ENCODE peak calls at places on chromosomes 12 and 14, in five cellular contexts. One of them, this sample, is unnamed.

GRCh38 chr14:86673523-86673969 is 1143.6 kb downstream of the FLRT2 start:
- DNase-seq in IMR-90: peak
- DNase-seq in A172: peak
- DNase-seq in hypothalamus: no peak
- DNase-seq in stimulated activated CD8-positive, alpha-beta memory T cell treated with anti-CD3 and anti-CD28 coated beads, Interleukin-15, amount 100 ng/mL, for 24 hours: no peak
- DNase-seq in this sample: no peak

GRCh38 chr14:39499514-39499913 is 67.3 kb upstream of the FBXO33 start:
- DNase-seq in A172: no peak
- DNase-seq in hypothalamus: no peak
- DNase-seq in IMR-90: no peak
- DNase-seq in stimulated activated CD8-positive, alpha-beta memory T cell treated with anti-CD3 and anti-CD28 coated beads, Interleukin-15, amount 100 ng/mL, for 24 hours: no peak
- DNase-seq in this sample: no peak

GRCh38 chr12:13171921-13172859 is 24.3 kb upstream of the EMP1 start:
- DNase-seq in stimulated activated CD8-positive, alpha-beta memory T cell treated with anti-CD3 and anti-CD28 coated beads, Interleukin-15, amount 100 ng/mL, for 24 hours: no peak
- DNase-seq in A172: peak
- DNase-seq in IMR-90: no peak
- DNase-seq in hypothalamus: no peak
- DNase-seq in this sample: peak

GRCh38 chr14:103767306-103767894 is 51.8 kb downstream of the ZFYVE21 start:
- DNase-seq in stimulated activated CD8-positive, alpha-beta memory T cell treated with anti-CD3 and anti-CD28 coated beads, Interleukin-15, amount 100 ng/mL, for 24 hours: no peak
- DNase-seq in A172: no peak
- DNase-seq in hypothalamus: no peak
- DNase-seq in IMR-90: peak
- DNase-seq in this sample: no peak

GRCh38 chr12:26150737-26151450 is 26.1 kb upstream of the BHLHE41 start:
- DNase-seq in stimulated activated CD8-positive, alpha-beta memory T cell treated with anti-CD3 and anti-CD28 coated beads, Interleukin-15, amount 100 ng/mL, for 24 hours: no peak
- DNase-seq in hypothalamus: no peak
- DNase-seq in A172: no peak
- DNase-seq in IMR-90: peak
- DNase-seq in this sample: no peak

GRCh38 chr14:104346608-104347007 is 208.2 kb downstream of the KIF26A start:
- DNase-seq in stimulated activated CD8-positive, alpha-beta memory T cell treated with anti-CD3 and anti-CD28 coated beads, Interleukin-15, amount 100 ng/mL, for 24 hours: no peak
- DNase-seq in IMR-90: no peak
- DNase-seq in A172: no peak
- DNase-seq in hypothalamus: no peak
- DNase-seq in this sample: no peak

GRCh38 chr14:103110681-103111296 is 12.5 kb upstream of the TNFAIP2 start:
- DNase-seq in A172: no peak
- DNase-seq in stimulated activated CD8-positive, alpha-beta memory T cell treated with anti-CD3 and anti-CD28 coated beads, Interleukin-15, amount 100 ng/mL, for 24 hours: no peak
- DNase-seq in hypothalamus: no peak
- DNase-seq in IMR-90: peak
- DNase-seq in this sample: no peak

GRCh38 chr12:67634167-67634793 is 14.3 kb upstream of the DYRK2 start:
- DNase-seq in A172: no peak
- DNase-seq in hypothalamus: no peak
- DNase-seq in stimulated activated CD8-positive, alpha-beta memory T cell treated with anti-CD3 and anti-CD28 coated beads, Interleukin-15, amount 100 ng/mL, for 24 hours: no peak
- DNase-seq in IMR-90: no peak
- DNase-seq in this sample: no peak

GRCh38 chr12:109863961-109864712 is 16.2 kb downstream of the GLTP start:
- DNase-seq in A172: no peak
- DNase-seq in hypothalamus: peak
- DNase-seq in stimulated activated CD8-positive, alpha-beta memory T cell treated with anti-CD3 and anti-CD28 coated beads, Interleukin-15, amount 100 ng/mL, for 24 hours: no peak
- DNase-seq in IMR-90: peak
- DNase-seq in this sample: no peak

GRCh38 chr14:68468437-68469207 is 324.2 kb downstream of the ZFP36L1 start:
- DNase-seq in IMR-90: no peak
- DNase-seq in A172: peak
- DNase-seq in hypothalamus: no peak
- DNase-seq in stimulated activated CD8-positive, alpha-beta memory T cell treated with anti-CD3 and anti-CD28 coated beads, Interleukin-15, amount 100 ng/mL, for 24 hours: peak
- DNase-seq in this sample: peak

GRCh38 chr12:117485984-117486839 is 124.8 kb upstream of the NOS1 start:
- DNase-seq in A172: no peak
- DNase-seq in hypothalamus: no peak
- DNase-seq in stimulated activated CD8-positive, alpha-beta memory T cell treated with anti-CD3 and anti-CD28 coated beads, Interleukin-15, amount 100 ng/mL, for 24 hours: no peak
- DNase-seq in IMR-90: no peak
- DNase-seq in this sample: no peak

GRCh38 chr12:45914090-45914489 is 76.3 kb downstream of the SCAF11 start:
- DNase-seq in IMR-90: peak
- DNase-seq in stimulated activated CD8-positive, alpha-beta memory T cell treated with anti-CD3 and anti-CD28 coated beads, Interleukin-15, amount 100 ng/mL, for 24 hours: no peak
- DNase-seq in A172: peak
- DNase-seq in hypothalamus: no peak
- DNase-seq in this sample: peak

GRCh38 chr12:70459786-70460185 is 93.7 kb downstream of the KCNMB4 start:
- DNase-seq in stimulated activated CD8-positive, alpha-beta memory T cell treated with anti-CD3 and anti-CD28 coated beads, Interleukin-15, amount 100 ng/mL, for 24 hours: no peak
- DNase-seq in IMR-90: no peak
- DNase-seq in hypothalamus: no peak
- DNase-seq in A172: no peak
- DNase-seq in this sample: no peak

GRCh38 chr14:60722163-60722835 is 1.9 kb downstream of the SIX4 start:
- DNase-seq in IMR-90: peak
- DNase-seq in A172: peak
- DNase-seq in hypothalamus: no peak
- DNase-seq in stimulated activated CD8-positive, alpha-beta memory T cell treated with anti-CD3 and anti-CD28 coated beads, Interleukin-15, amount 100 ng/mL, for 24 hours: peak
- DNase-seq in this sample: peak

GRCh38 chr12:62003217-62003616 is 257.0 kb upstream of the USP15 start:
- DNase-seq in stimulated activated CD8-positive, alpha-beta memory T cell treated with anti-CD3 and anti-CD28 coated beads, Interleukin-15, amount 100 ng/mL, for 24 hours: no peak
- DNase-seq in IMR-90: no peak
- DNase-seq in hypothalamus: no peak
- DNase-seq in A172: no peak
- DNase-seq in this sample: no peak

GRCh38 chr14:77140937-77141591 is 527 bp downstream of the ZDHHC22 start:
- DNase-seq in stimulated activated CD8-positive, alpha-beta memory T cell treated with anti-CD3 and anti-CD28 coated beads, Interleukin-15, amount 100 ng/mL, for 24 hours: no peak
- DNase-seq in A172: no peak
- DNase-seq in hypothalamus: no peak
- DNase-seq in IMR-90: peak
- DNase-seq in this sample: peak

GRCh38 chr14:90388437-90388836 is 8.4 kb upstream of the CALM1 start:
- DNase-seq in stimulated activated CD8-positive, alpha-beta memory T cell treated with anti-CD3 and anti-CD28 coated beads, Interleukin-15, amount 100 ng/mL, for 24 hours: no peak
- DNase-seq in hypothalamus: no peak
- DNase-seq in IMR-90: peak
- DNase-seq in A172: peak
- DNase-seq in this sample: peak

GRCh38 chr14:103480595-103480994 is 42.0 kb downstream of the CKB start:
- DNase-seq in A172: no peak
- DNase-seq in IMR-90: no peak
- DNase-seq in stimulated activated CD8-positive, alpha-beta memory T cell treated with anti-CD3 and anti-CD28 coated beads, Interleukin-15, amount 100 ng/mL, for 24 hours: no peak
- DNase-seq in hypothalamus: no peak
- DNase-seq in this sample: no peak

GRCh38 chr12:47033797-47034555 is 45.4 kb upstream of the PCED1B start:
- DNase-seq in A172: no peak
- DNase-seq in hypothalamus: no peak
- DNase-seq in stimulated activated CD8-positive, alpha-beta memory T cell treated with anti-CD3 and anti-CD28 coated beads, Interleukin-15, amount 100 ng/mL, for 24 hours: no peak
- DNase-seq in IMR-90: no peak
- DNase-seq in this sample: no peak

GRCh38 chr12:66409195-66409871 is 107.0 kb downstream of the HELB start:
- DNase-seq in A172: peak
- DNase-seq in stimulated activated CD8-positive, alpha-beta memory T cell treated with anti-CD3 and anti-CD28 coated beads, Interleukin-15, amount 100 ng/mL, for 24 hours: no peak
- DNase-seq in IMR-90: peak
- DNase-seq in hypothalamus: no peak
- DNase-seq in this sample: no peak

GRCh38 chr12:98814254-98814653 is 169.2 kb downstream of the APAF1 start:
- DNase-seq in IMR-90: no peak
- DNase-seq in hypothalamus: no peak
- DNase-seq in A172: peak
- DNase-seq in stimulated activated CD8-positive, alpha-beta memory T cell treated with anti-CD3 and anti-CD28 coated beads, Interleukin-15, amount 100 ng/mL, for 24 hours: no peak
- DNase-seq in this sample: no peak

GRCh38 chr12:57476162-57476992 is 3.3 kb downstream of the ARHGAP9 start:
- DNase-seq in IMR-90: no peak
- DNase-seq in stimulated activated CD8-positive, alpha-beta memory T cell treated with anti-CD3 and anti-CD28 coated beads, Interleukin-15, amount 100 ng/mL, for 24 hours: no peak
- DNase-seq in hypothalamus: no peak
- DNase-seq in A172: no peak
- DNase-seq in this sample: no peak

GRCh38 chr14:100012478-100012925 is 52.7 kb upstream of the EVL start:
- DNase-seq in IMR-90: peak
- DNase-seq in A172: no peak
- DNase-seq in stimulated activated CD8-positive, alpha-beta memory T cell treated with anti-CD3 and anti-CD28 coated beads, Interleukin-15, amount 100 ng/mL, for 24 hours: no peak
- DNase-seq in hypothalamus: no peak
- DNase-seq in this sample: no peak

GRCh38 chr12:108615918-108616317 is 17.8 kb downstream of the SELPLG start:
- DNase-seq in IMR-90: no peak
- DNase-seq in hypothalamus: no peak
- DNase-seq in stimulated activated CD8-positive, alpha-beta memory T cell treated with anti-CD3 and anti-CD28 coated beads, Interleukin-15, amount 100 ng/mL, for 24 hours: no peak
- DNase-seq in A172: no peak
- DNase-seq in this sample: no peak